ENCODE peak calls at places on chromosomes 11 and 22, in eight cellular contexts. Y is stimulated activated CD4-positive, alpha-beta T cell treated with anti-CD3 and anti-CD28 coated beads, Interleukin-4, amount 100 ng/mL, for 48 hours; W is activated T-helper 2 cell treated with anti-CD3 and anti-CD28 coated beads, Interferon-gamma antibody, Interleukin-2, Interleukin-4, amounts not matched to agents 10 μg/mL and 5 μg/mL and 100 μg/mL, durations not matched to agents 14 hours and 24 hours and 36 hours; X is mesothelial cell of epicardium; R is aorta; K is Caki2; I is A172; S is NCI-H774. Q is an unnamed sample.
A peak's percentile ranks its signal among the peaks of the same experiment; 100 is the strongest.

GRCh38 chr11:25983280-25983679 is 348.6 kb upstream of the ANO3 start:
- DNase-seq in W (no peak), Y (no peak), R (no peak), X (no peak), I (no peak), S (no peak), K (no peak), Q (no peak)

GRCh38 chr11:113628912-113629311 is 77.2 kb downstream of the TMPRSS5 start:
- DNase-seq in R (no peak), S (peak; percentile 39), I (no peak), Y (no peak), W (no peak), K (no peak), X (no peak), Q (no peak)

GRCh38 chr11:67372232-67372992 is 986 bp downstream of the CLCF1 start:
- DNase-seq in X (no peak), S (no peak), I (no peak), Y (no peak), K (no peak), R (no peak), W (no peak), Q (no peak)

GRCh38 chr11:118209037-118209436 is 15.8 kb downstream of the JAML start:
- DNase-seq in Y (no peak), W (no peak), X (no peak), K (no peak), I (no peak), R (no peak), S (no peak), Q (no peak)

GRCh38 chr22:43848366-43849171 is 13.7 kb downstream of the SULT4A1 start:
- DNase-seq in W (no peak), X (no peak), I (no peak), K (no peak), Y (no peak), S (no peak), R (no peak), Q (no peak)

GRCh38 chr22:37639070-37639760 is at the start of gene SH3BP1:
- DNase-seq in S (no peak), K (no peak), X (peak; percentile 49), I (no peak), W (peak; percentile 55), R (no peak), Y (no peak), Q (no peak)

GRCh38 chr22:42717197-42717967 is 3.3 kb downstream of the A4GALT start:
- DNase-seq in S (no peak), X (no peak), K (peak; percentile 66), R (no peak), W (no peak), I (peak; percentile 13), Y (no peak), Q (no peak)

GRCh38 chr11:27703453-27703852 is 3.2 kb upstream of the BDNF start:
- DNase-seq in R (no peak), X (no peak), K (peak; percentile 50), Y (no peak), W (no peak), I (peak; percentile 26), S (no peak), Q (peak; percentile 70)

GRCh38 chr11:129726179-129726578 is 89.5 kb upstream of the TMEM45B start:
- DNase-seq in I (no peak), S (no peak), W (no peak), R (no peak), Y (no peak), K (no peak), X (no peak), Q (no peak)

GRCh38 chr11:116424615-116425261 is 348.0 kb downstream of the BUD13 start:
- DNase-seq in W (no peak), Y (no peak), X (no peak), S (no peak), R (no peak), K (no peak), I (no peak), Q (no peak)

GRCh38 chr22:48760481-48761238 is 1067.0 kb downstream of the BRD1 start:
- DNase-seq in Y (no peak), X (peak; percentile 17), W (peak; percentile 2), K (no peak), S (no peak), R (no peak), I (no peak), Q (no peak)

GRCh38 chr11:133082453-133082781 is 449.9 kb downstream of the OPCML start:
- DNase-seq in Y (no peak), W (no peak), R (no peak), S (no peak), I (no peak), K (no peak), X (no peak), Q (no peak)

GRCh38 chr11:1483445-1483961 is 3.1 kb downstream of the MOB2 start:
- DNase-seq in Y (no peak), R (peak; percentile 61), K (no peak), X (no peak), W (no peak), S (no peak), I (no peak), Q (no peak)

GRCh38 chr22:29509298-29509697 is 29.3 kb downstream of the NEFH start:
- DNase-seq in S (no peak), K (no peak), Y (no peak), I (no peak), X (no peak), R (no peak), W (no peak), Q (no peak)

GRCh38 chr11:119592642-119593041 is 136.4 kb downstream of the NECTIN1 start:
- DNase-seq in Y (no peak), S (no peak), W (no peak), X (no peak), K (no peak), R (peak; percentile 75), I (no peak), Q (no peak)

GRCh38 chr11:16604784-16605439 is 133.5 kb upstream of the C11orf58 start:
- DNase-seq in R (peak; percentile 55), Y (no peak), S (peak; percentile 27), I (no peak), X (peak; percentile 50), W (no peak), K (peak; percentile 62), Q (peak; percentile 25)

GRCh38 chr11:1041471-1041870 is 5.0 kb upstream of the MUC6 start:
- DNase-seq in K (no peak), X (no peak), R (peak; percentile 33), S (no peak), Y (no peak), W (no peak), I (no peak), Q (no peak)

GRCh38 chr11:61764606-61765260 is 12.3 kb downstream of the MYRF start:
- DNase-seq in K (no peak), R (no peak), W (no peak), X (no peak), Y (no peak), S (no peak), I (no peak), Q (no peak)

GRCh38 chr11:6202036-6202435 is 3.0 kb downstream of the OR52W1 start:
- DNase-seq in Y (no peak), W (no peak), S (no peak), I (no peak), X (no peak), K (no peak), R (no peak), Q (no peak)

GRCh38 chr11:34619062-34619516 is 1.8 kb upstream of the EHF start:
- DNase-seq in Y (no peak), K (no peak), S (no peak), W (no peak), I (no peak), R (no peak), X (no peak), Q (no peak)

GRCh38 chr11:35662061-35662648 is 420 bp upstream of the TRIM44 start:
- DNase-seq in Y (no peak), X (no peak), R (no peak), W (no peak), S (no peak), K (no peak), I (no peak), Q (no peak)

GRCh38 chr22:36339171-36340065 is 48.3 kb downstream of the MYH9 start:
- DNase-seq in S (no peak), X (no peak), R (no peak), K (no peak), W (no peak), I (no peak), Y (no peak), Q (peak; percentile 90)

GRCh38 chr22:28829358-28830181 is 29.2 kb upstream of the XBP1 start:
- DNase-seq in S (no peak), W (peak; percentile 65), R (peak; percentile 86), K (peak; percentile 52), Y (peak; percentile 62), I (peak; percentile 42), X (peak; percentile 73), Q (peak; percentile 46)

GRCh38 chr11:128232588-128232987 is 354.8 kb downstream of the ETS1 start:
- DNase-seq in Y (peak; percentile 47), R (no peak), I (no peak), X (no peak), S (no peak), W (no peak), K (no peak), Q (no peak)

GRCh38 chr22:44758354-44758969 is 6.1 kb downstream of the ARHGAP8 start:
- DNase-seq in X (no peak), I (peak; percentile 46), K (peak; percentile 57), W (no peak), R (no peak), S (no peak), Y (no peak), Q (peak; percentile 44)

GRCh38 chr22:48404004-48404403 is 1423.7 kb downstream of the BRD1 start:
- DNase-seq in I (no peak), S (no peak), R (no peak), W (no peak), Y (no peak), K (no peak), X (no peak), Q (no peak)

GRCh38 chr11:20933086-20933485 is 263.7 kb downstream of the NELL1 start:
- DNase-seq in W (no peak), K (no peak), R (no peak), S (no peak), X (no peak), Y (no peak), I (no peak), Q (no peak)

Q was measured in HFFc6.